ENCODE peak calls at places on chromosomes 12 and 14, in eight cellular contexts. M is left cardiac atrium, F is AG08395, X is NCI-H1105, U is NCI-H510A treated with DMSO at 0.1 percent for 48 hours, Z is choroid plexus epithelial cell, W is tibial nerve, C is colonic mucosa. Y is an unnamed sample.

GRCh38 chr14:68253381-68253780 is 433.8 kb downstream of the RAD51B start:
- DNase-seq in M (no peak), F (no peak), X (no peak), U (no peak), Z (no peak), W (no peak), C (no peak), Y (no peak)

GRCh38 chr12:11684393-11684792 is 34.9 kb downstream of the ETV6 start:
- DNase-seq in M (no peak), F (no peak), X (no peak), U (no peak), Z (no peak), W (no peak), C (no peak), Y (no peak)

GRCh38 chr12:108046633-108047032 is 82.5 kb upstream of the WSCD2 start:
- DNase-seq in M (no peak), F (no peak), X (no peak), U (no peak), Z (no peak), W (peak), C (no peak), Y (no peak)

GRCh38 chr14:55512421-55512820 is 67.6 kb upstream of the KTN1 start:
- DNase-seq in M (no peak), F (peak), X (no peak), U (no peak), Z (no peak), W (no peak), C (no peak), Y (no peak)

GRCh38 chr12:123571343-123571813 is 13.0 kb upstream of the TMED2 start:
- DNase-seq in M (peak), F (peak), X (no peak), U (no peak), Z (peak), W (peak), C (peak), Y (no peak)

GRCh38 chr14:105163040-105163742 is 5.4 kb downstream of the JAG2 start:
- DNase-seq in M (no peak), F (no peak), X (no peak), U (peak), Z (no peak), W (no peak), C (no peak), Y (no peak)

GRCh38 chr12:1688086-1688710 is 2.7 kb upstream of the ADIPOR2 start:
- DNase-seq in M (no peak), F (no peak), X (no peak), U (no peak), Z (no peak), W (no peak), C (no peak), Y (no peak)

GRCh38 chr14:106346534-106347290 is 820.3 kb downstream of the TMEM121 start:
- DNase-seq in M (no peak), F (no peak), X (no peak), U (no peak), Z (no peak), W (no peak), C (no peak), Y (no peak)

GRCh38 chr12:132388379-132389015 is 59.1 kb upstream of the GALNT9 start:
- DNase-seq in M (no peak), F (no peak), X (no peak), U (no peak), Z (no peak), W (no peak), C (no peak), Y (no peak)

GRCh38 chr14:55864890-55865655 is 253.1 kb upstream of the PELI2 start:
- DNase-seq in M (no peak), F (no peak), X (no peak), U (no peak), Z (no peak), W (no peak), C (no peak), Y (no peak)

GRCh38 chr12:3323002-3323685 is 167.9 kb upstream of the PRMT8 start:
- DNase-seq in M (peak), F (no peak), X (no peak), U (no peak), Z (no peak), W (no peak), C (no peak), Y (no peak)

GRCh38 chr14:22648506-22648905 is 4.4 kb upstream of the OR6J1 start:
- DNase-seq in M (no peak), F (no peak), X (no peak), U (no peak), Z (no peak), W (no peak), C (no peak), Y (no peak)

GRCh38 chr14:33876274-33876673 is 74.6 kb downstream of the EGLN3 start:
- DNase-seq in M (no peak), F (no peak), X (no peak), U (no peak), Z (no peak), W (no peak), C (no peak), Y (no peak)

GRCh38 chr14:103803661-103804060 is 43.7 kb downstream of the PPP1R13B start:
- DNase-seq in M (no peak), F (peak), X (no peak), U (no peak), Z (peak), W (no peak), C (no peak), Y (no peak)

GRCh38 chr12:129871991-129872969 is 31.5 kb downstream of the TMEM132D start:
- DNase-seq in M (no peak), F (no peak), X (no peak), U (peak), Z (no peak), W (no peak), C (no peak), Y (no peak)

GRCh38 chr14:77657244-77657643 is 40.8 kb upstream of the SPTLC2 start:
- DNase-seq in M (no peak), F (no peak), X (no peak), U (no peak), Z (no peak), W (no peak), C (no peak), Y (no peak)

GRCh38 chr14:77872152-77872551 is 72.2 kb downstream of the ADCK1 start:
- DNase-seq in M (no peak), F (no peak), X (no peak), U (no peak), Z (no peak), W (no peak), C (no peak), Y (no peak)

GRCh38 chr12:6200266-6201198 is at the start of gene CD9:
- DNase-seq in M (peak), F (no peak), X (peak), U (no peak), Z (no peak), W (no peak), C (peak), Y (no peak)

GRCh38 chr12:6233121-6233971 is 33.1 kb downstream of the CD9 start:
- DNase-seq in M (no peak), F (no peak), X (no peak), U (no peak), Z (peak), W (no peak), C (peak), Y (no peak)

GRCh38 chr12:19694627-19695026 is 255.3 kb downstream of the AEBP2 start:
- DNase-seq in M (no peak), F (no peak), X (no peak), U (no peak), Z (peak), W (no peak), C (no peak), Y (peak)

GRCh38 chr12:105993766-105994165 is 145.0 kb downstream of the NUAK1 start:
- DNase-seq in M (no peak), F (no peak), X (no peak), U (no peak), Z (no peak), W (no peak), C (no peak), Y (no peak)

GRCh38 chr12:115983226-115983798 is 294.2 kb downstream of the MED13L start:
- DNase-seq in M (no peak), F (no peak), X (no peak), U (peak), Z (no peak), W (no peak), C (no peak), Y (no peak)

GRCh38 chr12:67772276-67773169 is 124.0 kb downstream of the DYRK2 start:
- DNase-seq in M (no peak), F (peak), X (peak), U (peak), Z (peak), W (no peak), C (no peak), Y (no peak)

GRCh38 chr14:100850841-100851585 is 25.1 kb downstream of the MEG3 start:
- DNase-seq in M (peak), F (peak), X (peak), U (peak), Z (peak), W (peak), C (peak), Y (peak)

GRCh38 chr12:123519151-123520001 is 14.1 kb downstream of the RILPL1 start:
- DNase-seq in M (peak), F (peak), X (no peak), U (peak), Z (peak), W (no peak), C (no peak), Y (no peak)

GRCh38 chr12:45401008-45401407 is 185.1 kb downstream of the ANO6 start:
- DNase-seq in M (peak), F (no peak), X (peak), U (no peak), Z (no peak), W (no peak), C (no peak), Y (no peak)

GRCh38 chr14:101235042-101235871 is 326.0 kb upstream of the DIO3 start:
- DNase-seq in M (peak), F (peak), X (peak), U (peak), Z (peak), W (peak), C (peak), Y (peak)

GRCh38 chr14:34699873-34700621 is 14.3 kb downstream of the CFL2 start:
- DNase-seq in M (no peak), F (peak), X (no peak), U (peak), Z (peak), W (no peak), C (no peak), Y (no peak)

GRCh38 chr14:55152052-55152753 is 23.2 kb downstream of the LGALS3 start:
- DNase-seq in M (no peak), F (peak), X (no peak), U (no peak), Z (peak), W (no peak), C (no peak), Y (no peak)

GRCh38 chr12:87847147-87847546 is 182.1 kb downstream of the C12orf50 start:
- DNase-seq in M (no peak), F (no peak), X (no peak), U (no peak), Z (no peak), W (no peak), C (no peak), Y (no peak)

GRCh38 chr12:54680374-54680773 is 32.2 kb upstream of the DCD start:
- DNase-seq in M (no peak), F (peak), X (no peak), U (no peak), Z (peak), W (no peak), C (peak), Y (peak)

GRCh38 chr12:5201554-5202243 is 158.0 kb downstream of the KCNA5 start:
- DNase-seq in M (peak), F (peak), X (no peak), U (peak), Z (no peak), W (no peak), C (no peak), Y (no peak)

GRCh38 chr14:99879401-99880295 is 86.4 kb downstream of the EML1 start:
- DNase-seq in M (no peak), F (peak), X (no peak), U (no peak), Z (peak), W (no peak), C (no peak), Y (no peak)

GRCh38 chr12:48185181-48185919 is 1.9 kb downstream of the CCDC184 start:
- DNase-seq in M (no peak), F (no peak), X (no peak), U (no peak), Z (peak), W (no peak), C (no peak), Y (no peak)

GRCh38 chr14:104970231-104971068 is 7.7 kb downstream of the AHNAK2 start:
- DNase-seq in M (peak), F (peak), X (no peak), U (no peak), Z (peak), W (peak), C (peak), Y (no peak)

GRCh38 chr14:40393143-40393542 is 960.9 kb upstream of the FBXO33 start:
- DNase-seq in M (no peak), F (no peak), X (no peak), U (no peak), Z (no peak), W (no peak), C (no peak), Y (no peak)

GRCh38 chr12:38904932-38905479 is 385 bp downstream of the CPNE8 start:
- DNase-seq in M (peak), F (peak), X (no peak), U (no peak), Z (peak), W (peak), C (peak), Y (no peak)